ENCODE peak calls at places on chromosomes 5 and 9, in eight cellular contexts. U is gastrocnemius medialis, T is upper lobe of left lung, K is A549, L is transverse colon, R is NB4, I is IMR-90, A is HepG2. B is an unnamed sample.

GRCh38 chr5:40441733-40442132 is 238.0 kb upstream of the PTGER4 start:
- DNase-seq in U (no peak), T (no peak), K (no peak), L (peak; percentile 73), R (no peak), I (no peak), A (peak; percentile 37), B (no peak)

GRCh38 chr5:179558912-179559279 is 8.5 kb downstream of the RUFY1 start:
- DNase-seq in U (no peak), T (peak; percentile 31), K (peak; percentile 35), L (peak; percentile 57), R (no peak), I (peak; percentile 10), A (peak; percentile 39), B (no peak)

GRCh38 chr9:6467006-6467625 is 54.1 kb downstream of the UHRF2 start:
- DNase-seq in U (no peak), T (no peak), K (no peak), L (no peak), R (no peak), I (no peak), A (no peak), B (no peak)

GRCh38 chr5:65919773-65920172 is 6.6 kb upstream of the ERBIN start:
- DNase-seq in U (no peak), T (no peak), K (no peak), L (no peak), R (no peak), I (peak; percentile 64), A (no peak), B (no peak)

GRCh38 chr5:141507387-141508091 is 18.7 kb downstream of the PCDHGC5 start:
- DNase-seq in U (peak; percentile 53), T (no peak), K (no peak), L (no peak), R (peak; percentile 86), I (peak; percentile 94), A (no peak), B (no peak)

GRCh38 chr9:15136646-15137045 is 170.4 kb downstream of the TTC39B start:
- DNase-seq in U (no peak), T (no peak), K (peak; percentile 21), L (no peak), R (peak; percentile 63), I (no peak), A (no peak), B (no peak)

GRCh38 chr5:54288568-54289217 is 21.7 kb downstream of the ARL15 start:
- DNase-seq in U (no peak), T (no peak), K (no peak), L (no peak), R (no peak), I (no peak), A (no peak), B (no peak)

GRCh38 chr5:145543968-145544367 is 291.2 kb downstream of the PRELID2 start:
- DNase-seq in U (no peak), T (no peak), K (no peak), L (peak; percentile 22), R (no peak), I (no peak), A (peak; percentile 45), B (no peak)

GRCh38 chr5:143354025-143354424 is 49.5 kb downstream of the NR3C1 start:
- DNase-seq in U (no peak), T (no peak), K (no peak), L (no peak), R (no peak), I (no peak), A (no peak), B (no peak)

GRCh38 chr5:93249651-93250289 is 331.2 kb downstream of the NR2F1-AS1 start:
- DNase-seq in U (no peak), T (no peak), K (no peak), L (no peak), R (no peak), I (peak; percentile 47), A (no peak), B (no peak)

GRCh38 chr5:88322785-88323184 is 54.1 kb upstream of the TMEM161B start:
- DNase-seq in U (no peak), T (no peak), K (no peak), L (no peak), R (no peak), I (no peak), A (no peak), B (no peak)

GRCh38 chr5:74949976-74950375 is 83.8 kb upstream of the FAM169A start:
- DNase-seq in U (no peak), T (no peak), K (no peak), L (no peak), R (no peak), I (no peak), A (no peak), B (no peak)

GRCh38 chr9:10252174-10252573 is 360.6 kb downstream of the PTPRD start:
- DNase-seq in U (no peak), T (no peak), K (no peak), L (no peak), R (no peak), I (no peak), A (no peak), B (no peak)

GRCh38 chr5:32790411-32790951 is 79.4 kb downstream of the NPR3 start:
- DNase-seq in U (no peak), T (no peak), K (no peak), L (no peak), R (no peak), I (peak; percentile 61), A (no peak), B (no peak)

GRCh38 chr5:39566891-39567290 is 142.1 kb upstream of the DAB2 start:
- DNase-seq in U (no peak), T (no peak), K (no peak), L (no peak), R (no peak), I (no peak), A (no peak), B (no peak)

GRCh38 chr5:51225671-51226419 is 157.4 kb upstream of the ISL1 start:
- DNase-seq in U (no peak), T (no peak), K (no peak), L (no peak), R (no peak), I (no peak), A (no peak), B (no peak)

GRCh38 chr9:125913551-125913950 is 166.4 kb downstream of the PBX3 start:
- DNase-seq in U (no peak), T (no peak), K (no peak), L (no peak), R (no peak), I (no peak), A (no peak), B (no peak)

DNA sequence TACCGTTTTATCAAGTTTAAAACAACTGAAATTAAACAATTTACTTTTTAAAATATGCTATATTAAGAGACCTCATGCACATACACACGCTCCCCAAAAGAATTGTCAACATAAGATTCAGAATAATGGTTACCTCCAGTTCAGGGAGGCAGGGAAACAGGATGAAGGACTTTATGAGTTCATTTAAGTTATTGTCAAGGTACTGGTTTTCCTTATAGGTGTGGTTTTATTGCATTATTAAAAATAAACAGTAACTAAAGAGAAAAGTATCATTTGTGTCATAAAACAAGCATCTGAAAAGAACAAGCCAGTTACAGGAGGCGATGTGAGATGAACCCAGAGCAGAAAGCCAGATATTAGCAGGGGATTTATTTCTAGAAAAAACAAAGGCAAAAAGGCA is 2376.7 kb downstream of the MAT2B start:
- DNase-seq in U (no peak), T (no peak), K (no peak), L (no peak), R (no peak), I (no peak), A (no peak), B (no peak)
- TF ChIP-seq CTCF in U (no peak), T (no peak), K (no peak), L (no peak), R (no peak), I (no peak), A (no peak), B (no peak)

DNA sequence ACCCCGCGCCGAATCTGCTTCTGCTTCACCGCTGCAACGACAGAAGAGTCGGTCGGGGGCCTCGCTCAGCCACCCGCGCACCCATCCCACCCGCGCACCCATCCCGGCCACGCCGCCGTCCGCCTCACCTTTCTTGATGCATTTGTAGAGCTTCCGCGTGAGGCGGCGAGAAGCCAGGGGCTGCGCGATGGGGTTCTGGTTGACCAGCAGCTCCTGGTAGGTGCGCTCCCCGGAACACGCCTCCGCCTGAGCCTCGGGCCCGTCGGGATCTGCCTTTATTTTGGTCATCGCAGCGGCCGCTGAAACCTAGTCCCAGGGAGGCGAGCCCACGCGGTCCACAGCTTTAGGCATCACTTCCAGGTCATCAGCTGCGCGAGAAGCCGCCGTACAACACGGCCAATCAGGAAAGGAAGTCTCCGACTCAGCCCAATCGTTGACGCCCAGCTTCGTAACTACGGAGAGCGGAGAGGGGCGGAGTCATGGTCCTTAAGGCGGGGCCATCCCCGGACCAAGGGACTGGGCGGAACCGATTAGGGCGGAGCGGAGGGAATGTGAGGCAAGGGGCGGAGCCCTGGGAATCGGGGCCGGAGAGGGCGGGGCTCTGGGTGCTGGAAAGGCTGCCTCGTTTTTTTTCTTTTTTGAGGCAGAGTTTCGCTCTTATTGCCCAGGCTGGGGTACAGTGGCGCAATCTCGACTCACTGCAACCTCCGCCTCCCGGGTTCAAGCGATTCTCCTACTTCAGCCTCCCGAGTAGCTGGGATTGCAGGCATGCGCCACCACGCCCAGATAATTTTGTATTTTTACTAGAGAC is at the start of gene NHP2:
- DNase-seq in U (peak; percentile 97), T (peak; percentile 98), K (peak; percentile 98), L (peak; percentile 99), R (peak; percentile 98), I (peak; percentile 99), A (peak; percentile 95), B (peak; percentile 98)
- TF ChIP-seq POLR2A in U (peak; percentile 51), T (no peak), K (peak; percentile 46), L (peak; percentile 60), R (peak; percentile 29), I (peak; percentile 66), A (peak; percentile 64), B (no peak)

DNA sequence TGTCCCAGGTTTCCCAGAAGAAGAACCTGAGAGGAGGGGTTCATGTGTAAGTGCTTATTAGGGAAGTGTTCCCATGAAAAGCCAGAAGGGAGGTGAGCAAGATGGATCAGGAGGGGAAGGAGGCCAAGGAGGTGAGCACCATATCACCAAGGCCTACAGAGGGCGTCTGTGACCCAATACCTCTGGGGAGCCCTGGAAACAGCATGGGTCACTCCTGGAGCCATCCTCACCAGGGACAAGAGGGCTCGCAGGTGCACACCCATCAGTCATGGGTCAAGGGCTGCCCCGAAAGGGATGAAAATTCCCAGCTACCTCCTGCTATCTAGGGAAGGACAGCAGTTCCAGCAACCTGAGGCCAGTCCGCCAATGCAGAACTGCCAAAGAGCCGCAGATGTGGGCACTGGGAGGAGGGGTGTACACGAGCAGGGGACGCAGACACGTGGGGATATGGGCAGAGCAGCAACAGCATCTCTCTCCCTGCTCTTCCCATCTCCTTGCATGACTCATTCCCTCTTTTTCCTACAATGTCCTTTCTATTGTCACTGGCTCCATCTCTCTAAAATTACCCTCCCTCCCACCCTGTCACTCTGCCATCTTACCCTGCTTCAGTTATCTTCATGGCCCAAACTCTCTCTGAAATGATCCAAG is 167.6 kb upstream of the FSTL4 start:
- DNase-seq in U (no peak), T (no peak), K (no peak), L (no peak), R (no peak), I (no peak), A (no peak), B (no peak)
- TF ChIP-seq CTCF in U (no peak), T (no peak), K (no peak), L (no peak), R (peak; percentile 30), I (no peak), A (peak; percentile 36), B (no peak)

DNA sequence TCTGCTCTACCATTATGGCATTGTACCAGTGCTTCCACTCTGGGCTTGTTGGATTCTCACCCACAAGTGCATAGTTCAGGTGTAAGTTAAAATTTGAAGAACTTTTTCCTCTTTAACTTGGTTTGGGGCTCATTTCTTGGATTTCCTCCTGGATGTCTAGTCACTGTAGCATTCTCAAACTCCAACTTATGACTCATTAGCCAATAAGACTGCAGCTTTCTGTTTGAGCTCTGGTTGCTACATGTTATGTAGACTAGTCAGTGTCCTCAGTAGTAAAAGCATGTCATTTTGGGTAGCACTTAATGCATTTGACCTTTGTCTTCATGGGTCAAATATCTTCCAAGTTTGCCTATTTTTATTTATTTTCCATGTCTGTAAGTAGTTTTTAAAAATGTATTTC is 790.8 kb downstream of the BRINP1 start:
- DNase-seq in U (no peak), T (no peak), K (no peak), L (no peak), R (no peak), I (no peak), A (no peak), B (no peak)
- TF ChIP-seq POLR2A in U (no peak), T (no peak), K (no peak), L (no peak), R (no peak), I (no peak), A (no peak), B (no peak)

B was measured in lower leg skin.